ENCODE peak calls at places on chromosomes 5 and 9, in six cellular contexts. J is OCI-LY7, A is HCT116, D is hepatocyte, B is MM.1S, C is PC-3. L is an unnamed sample.

GRCh38 chr5:73663161-73663859 is 37.3 kb downstream of the ARHGEF28 start:
- DNase-seq in B (no peak), D (no peak), A (no peak), J (no peak), C (no peak), L (no peak)

GRCh38 chr9:136979769-136980587 is 2.7 kb downstream of the PTGDS start:
- DNase-seq in A (no peak), D (no peak), J (no peak), B (no peak), C (no peak), L (no peak)

GRCh38 chr5:122726990-122727616 is 47.8 kb upstream of the SNX2 start:
- DNase-seq in D (no peak), C (peak; percentile 90), B (no peak), J (no peak), A (peak; percentile 12), L (no peak)

GRCh38 chr5:179978792-179979191 is 71.1 kb upstream of the TBC1D9B start:
- DNase-seq in J (no peak), A (no peak), B (no peak), C (no peak), D (no peak), L (no peak)

GRCh38 chr5:115389799-115390382 is 93.4 kb upstream of the CCDC112 start:
- DNase-seq in C (no peak), A (no peak), D (no peak), B (no peak), J (peak; percentile 8), L (no peak)

GRCh38 chr9:124444166-124444565 is 6.1 kb upstream of the ADGRD2 start:
- DNase-seq in B (no peak), A (no peak), D (no peak), J (no peak), C (no peak), L (no peak)

GRCh38 chr5:112902561-112902960 is 19.5 kb downstream of the REEP5 start:
- DNase-seq in D (no peak), A (no peak), J (no peak), C (no peak), B (no peak), L (no peak)

GRCh38 chr9:5895782-5896181 is 5.1 kb downstream of the MLANA start:
- DNase-seq in A (no peak), D (no peak), B (no peak), C (no peak), J (no peak), L (no peak)

GRCh38 chr9:113436753-113437515 is 26.4 kb downstream of the C9orf43 start:
- DNase-seq in A (no peak), B (no peak), C (no peak), J (no peak), D (no peak), L (no peak)

GRCh38 chr5:6772886-6773285 is 59.7 kb downstream of the TENT4A start:
- DNase-seq in A (no peak), J (no peak), D (no peak), B (no peak), C (no peak), L (no peak)

GRCh38 chr5:158714049-158714448 is 385.7 kb downstream of the EBF1 start:
- DNase-seq in B (no peak), J (no peak), A (no peak), D (no peak), C (no peak), L (peak; percentile 18)

DNA sequence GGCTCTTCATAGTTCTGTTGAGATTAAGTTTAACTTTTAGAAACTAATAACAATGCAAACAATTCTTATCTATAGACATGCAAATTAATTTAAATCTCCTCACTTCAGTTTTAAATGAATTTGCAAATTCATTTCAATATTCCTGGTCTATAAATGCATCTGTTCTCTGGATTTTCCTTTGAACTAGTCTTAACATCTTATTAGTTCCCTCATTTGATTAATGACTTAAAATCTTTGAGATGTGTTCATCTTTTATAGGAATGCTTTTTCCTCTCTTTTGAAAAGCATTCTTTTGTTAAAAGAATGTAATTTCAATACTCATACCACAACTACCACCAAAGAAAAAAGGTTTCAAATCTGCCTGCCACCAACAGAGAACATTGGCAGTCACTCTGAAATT is 169.4 kb downstream of the RASEF start:
- DNase-seq in A (no peak), J (no peak), D (no peak), C (no peak), B (no peak), L (no peak)
- H3K9me2 ChIP-seq in A (no peaks in the 10 kb centered on the region), J (no peaks in the 10 kb centered on the region), D (no peaks in the 10 kb centered on the region), C (no peaks in the 10 kb centered on the region), B (no peaks in the 10 kb centered on the region), L (no peaks in the 10 kb centered on the region)

GRCh38 chr9:82894961-82895902 is 167.7 kb downstream of the RASEF start:
- DNase-seq in C (no peak), J (no peak), B (no peak), D (peak; percentile 26), A (no peak), L (peak; percentile 41)
- H3K9me2 ChIP-seq in C (no peaks in the 10 kb centered on the region), J (no peaks in the 10 kb centered on the region), B (no peaks in the 10 kb centered on the region), D (no peaks in the 10 kb centered on the region), A (no peaks in the 10 kb centered on the region), L (no peaks in the 10 kb centered on the region)

DNA sequence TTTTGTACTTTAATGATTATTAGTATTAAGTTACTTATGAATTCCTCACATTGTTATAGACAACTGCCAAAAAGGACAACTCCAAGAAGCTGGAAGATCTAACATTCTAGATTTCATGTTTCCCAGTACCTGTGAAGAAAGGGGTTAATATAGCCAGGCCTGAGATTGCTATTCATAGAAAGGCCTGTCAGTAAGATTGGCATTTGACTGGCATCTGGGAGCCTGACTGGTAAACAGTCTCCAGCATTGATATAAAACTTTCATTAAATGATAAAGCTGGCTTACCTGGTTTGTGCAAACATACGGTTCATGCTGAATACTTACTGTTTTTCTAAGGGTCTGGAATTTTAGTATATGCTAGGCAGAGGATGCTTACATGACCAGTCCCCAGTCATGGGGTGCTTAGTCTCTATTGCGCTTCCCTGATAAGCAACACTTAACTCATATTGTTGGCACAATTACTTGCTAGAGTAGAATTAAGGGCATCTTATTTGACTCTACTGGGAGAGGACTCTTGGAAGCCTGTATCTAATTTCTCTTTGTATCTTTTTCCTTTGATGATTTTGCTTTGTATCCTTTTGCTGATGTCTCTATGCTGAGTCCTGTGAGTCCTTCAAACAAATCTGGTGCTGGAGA is 340.4 kb upstream of the SEMA6A start:
- DNase-seq in A (no peak), D (no peak), B (no peak), J (no peak), C (no peak), L (no peak)
- H3K9me2 ChIP-seq in A (no peaks in the 10 kb centered on the region), D (no peaks in the 10 kb centered on the region), B (no peaks in the 10 kb centered on the region), J (no peaks in the 10 kb centered on the region), C (no peaks in the 10 kb centered on the region), L (no peaks in the 10 kb centered on the region)

GRCh38 chr9:19420877-19421276 is 12.1 kb downstream of the ACER2 start:
- DNase-seq in B (no peak), A (no peak), C (peak; percentile 68), D (no peak), J (no peak), L (no peak)

GRCh38 chr9:19429590-19429989 is 20.8 kb downstream of the ACER2 start:
- DNase-seq in B (no peak), J (no peak), D (no peak), C (no peak), A (no peak), L (no peak)

DNA sequence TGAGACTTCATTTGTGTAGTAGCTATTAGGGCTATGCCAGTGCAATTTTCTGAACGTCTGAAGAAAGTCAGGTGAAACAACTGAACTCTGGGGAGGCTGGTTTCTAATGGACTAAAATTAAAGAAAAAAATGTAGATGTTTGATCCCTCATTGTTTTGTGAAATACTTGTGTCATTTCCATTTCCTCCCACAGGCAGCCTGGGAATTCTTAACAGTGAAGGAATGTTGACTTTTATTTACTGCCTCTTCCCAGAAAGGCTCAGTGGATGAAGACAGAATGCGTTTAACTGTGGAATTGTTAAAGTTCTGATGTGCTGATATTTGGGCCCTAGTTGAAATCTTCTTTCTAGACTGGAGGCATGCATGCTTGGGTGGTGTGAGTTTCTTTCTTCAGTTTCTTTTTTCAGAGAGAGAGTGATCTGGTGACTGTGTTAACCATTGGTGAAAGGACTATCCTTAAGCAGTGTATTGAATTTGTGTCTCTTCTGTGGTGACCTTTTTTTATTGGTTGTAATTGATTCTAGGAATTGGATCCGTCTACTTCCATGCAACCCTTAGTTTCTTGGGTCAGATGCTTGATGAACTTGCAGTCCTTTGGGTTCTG is 15.5 kb downstream of the ACER2 start:
- DNase-seq in B (no peak), A (no peak), D (no peak), C (no peak), J (no peak), L (no peak)
- H3K9me2 ChIP-seq in B (no peaks in the 10 kb centered on the region), A (no peaks in the 10 kb centered on the region), D (no peaks in the 10 kb centered on the region), C (no peaks in the 10 kb centered on the region), J (no peaks in the 10 kb centered on the region), L (no peaks in the 10 kb centered on the region)